ENCODE peak calls at places on chromosomes 12 and 14, in six cellular contexts. One of them, this sample, is unnamed.

GRCh38 chr12:67541625-67541991 is 106.9 kb upstream of the DYRK2 start:
- DNase-seq in H9: no peak
- DNase-seq in tibial artery: no peak
- DNase-seq in tibial nerve: no peak
- DNase-seq in uterus: no peak
- DNase-seq in pancreas: no peak
- DNase-seq in this sample: no peak

GRCh38 chr12:132187646-132188450 is 43.6 kb downstream of the NOC4L start:
- DNase-seq in uterus: no peak
- DNase-seq in H9: no peak
- DNase-seq in tibial nerve: no peak
- DNase-seq in tibial artery: no peak
- DNase-seq in pancreas: no peak
- DNase-seq in this sample: no peak

GRCh38 chr14:53956427-53957201 is at the start of gene BMP4:
- DNase-seq in H9: peak; percentile 95
- DNase-seq in pancreas: peak; percentile 58
- DNase-seq in tibial nerve: peak; percentile 62
- DNase-seq in tibial artery: peak; percentile 88
- DNase-seq in uterus: peak; percentile 83
- DNase-seq in this sample: no peak

GRCh38 chr14:99271288-99271941 is 582 bp downstream of the BCL11B start:
- DNase-seq in tibial nerve: no peak
- DNase-seq in pancreas: no peak
- DNase-seq in tibial artery: no peak
- DNase-seq in uterus: no peak
- DNase-seq in H9: no peak
- DNase-seq in this sample: no peak

GRCh38 chr14:91219505-91220389 is 24.8 kb downstream of the GPR68 start:
- DNase-seq in tibial nerve: no peak
- DNase-seq in H9: no peak
- DNase-seq in tibial artery: no peak
- DNase-seq in pancreas: no peak
- DNase-seq in uterus: no peak
- DNase-seq in this sample: no peak

GRCh38 chr12:111359231-111359913 is 9.5 kb downstream of the PHETA1 start:
- DNase-seq in H9: no peak
- DNase-seq in tibial nerve: no peak
- DNase-seq in pancreas: no peak
- DNase-seq in uterus: no peak
- DNase-seq in tibial artery: peak; percentile 36
- DNase-seq in this sample: no peak

GRCh38 chr12:47904647-47905312 is at the start of gene VDR:
- DNase-seq in uterus: peak; percentile 71
- DNase-seq in pancreas: peak; percentile 83
- DNase-seq in tibial artery: peak; percentile 70
- DNase-seq in H9: peak; percentile 99
- DNase-seq in tibial nerve: peak; percentile 53
- DNase-seq in this sample: no peak

GRCh38 chr14:99280041-99280731 is 8.2 kb upstream of the BCL11B start:
- DNase-seq in pancreas: no peak
- DNase-seq in tibial artery: no peak
- DNase-seq in tibial nerve: no peak
- DNase-seq in H9: no peak
- DNase-seq in uterus: no peak
- DNase-seq in this sample: no peak

GRCh38 chr14:54182419-54183040 is 214.3 kb upstream of the CDKN3 start:
- DNase-seq in tibial nerve: no peak
- DNase-seq in pancreas: no peak
- DNase-seq in uterus: no peak
- DNase-seq in H9: no peak
- DNase-seq in tibial artery: no peak
- DNase-seq in this sample: no peak

GRCh38 chr14:69554500-69554899 is 20.2 kb downstream of the CCDC177 start:
- DNase-seq in tibial nerve: no peak
- DNase-seq in H9: no peak
- DNase-seq in tibial artery: peak; percentile 29
- DNase-seq in pancreas: no peak
- DNase-seq in uterus: no peak
- DNase-seq in this sample: no peak

GRCh38 chr12:84619053-84619452 is 293.5 kb downstream of the SLC6A15 start:
- DNase-seq in H9: no peak
- DNase-seq in tibial artery: no peak
- DNase-seq in tibial nerve: no peak
- DNase-seq in uterus: no peak
- DNase-seq in pancreas: no peak
- DNase-seq in this sample: no peak

GRCh38 chr14:89730692-89731091 is 223.8 kb downstream of the EFCAB11 start:
- DNase-seq in tibial nerve: no peak
- DNase-seq in H9: no peak
- DNase-seq in uterus: no peak
- DNase-seq in pancreas: no peak
- DNase-seq in tibial artery: no peak
- DNase-seq in this sample: no peak

GRCh38 chr14:54567224-54567633 is 301 bp downstream of the SAMD4A start:
- DNase-seq in tibial artery: peak; percentile 34
- DNase-seq in uterus: peak; percentile 51
- DNase-seq in pancreas: no peak
- DNase-seq in H9: peak; percentile 62
- DNase-seq in tibial nerve: peak; percentile 14
- DNase-seq in this sample: no peak

GRCh38 chr12:91126516-91126915 is 15.2 kb upstream of the LUM start:
- DNase-seq in tibial artery: no peak
- DNase-seq in pancreas: no peak
- DNase-seq in H9: no peak
- DNase-seq in uterus: peak; percentile 62
- DNase-seq in tibial nerve: no peak
- DNase-seq in this sample: no peak

GRCh38 chr14:57837267-57837666 is 28.6 kb downstream of the SLC35F4 start:
- DNase-seq in tibial nerve: no peak
- DNase-seq in H9: no peak
- DNase-seq in uterus: no peak
- DNase-seq in pancreas: no peak
- DNase-seq in tibial artery: no peak
- DNase-seq in this sample: no peak

GRCh38 chr12:72535591-72535990 is 263.4 kb downstream of the TRHDE start:
- DNase-seq in uterus: no peak
- DNase-seq in pancreas: no peak
- DNase-seq in H9: no peak
- DNase-seq in tibial artery: no peak
- DNase-seq in tibial nerve: no peak
- DNase-seq in this sample: no peak

GRCh38 chr14:35341454-35342159 is 49.4 kb downstream of the PSMA6 start:
- DNase-seq in uterus: peak; percentile 95
- DNase-seq in tibial artery: peak; percentile 99
- DNase-seq in H9: peak; percentile 85
- DNase-seq in tibial nerve: peak; percentile 92
- DNase-seq in pancreas: peak; percentile 98
- DNase-seq in this sample: peak; percentile 72

GRCh38 chr12:122944588-122944987 is 21.7 kb downstream of the ABCB9 start:
- DNase-seq in uterus: no peak
- DNase-seq in tibial artery: no peak
- DNase-seq in pancreas: peak; percentile 47
- DNase-seq in H9: no peak
- DNase-seq in tibial nerve: no peak
- DNase-seq in this sample: peak; percentile 57

GRCh38 chr12:27192118-27192802 is 51.8 kb upstream of the STK38L start:
- DNase-seq in H9: no peak
- DNase-seq in tibial artery: no peak
- DNase-seq in pancreas: no peak
- DNase-seq in uterus: no peak
- DNase-seq in tibial nerve: no peak
- DNase-seq in this sample: no peak

GRCh38 chr12:12701457-12701856 is 5.5 kb upstream of the GPR19 start:
- DNase-seq in H9: peak; percentile 77
- DNase-seq in uterus: no peak
- DNase-seq in pancreas: no peak
- DNase-seq in tibial nerve: no peak
- DNase-seq in tibial artery: no peak
- DNase-seq in this sample: no peak

GRCh38 chr12:89179245-89179644 is 173.1 kb downstream of the DUSP6 start:
- DNase-seq in tibial nerve: no peak
- DNase-seq in pancreas: no peak
- DNase-seq in uterus: no peak
- DNase-seq in tibial artery: no peak
- DNase-seq in H9: no peak
- DNase-seq in this sample: no peak

GRCh38 chr12:89183985-89184435 is 168.3 kb downstream of the DUSP6 start:
- DNase-seq in pancreas: no peak
- DNase-seq in uterus: peak; percentile 31
- DNase-seq in tibial artery: peak; percentile 80
- DNase-seq in H9: no peak
- DNase-seq in tibial nerve: peak; percentile 62
- DNase-seq in this sample: no peak

GRCh38 chr12:89179983-89180382 is 172.3 kb downstream of the DUSP6 start:
- DNase-seq in tibial nerve: peak; percentile 95
- DNase-seq in pancreas: peak; percentile 32
- DNase-seq in uterus: peak; percentile 71
- DNase-seq in tibial artery: peak; percentile 70
- DNase-seq in H9: no peak
- DNase-seq in this sample: peak; percentile 96

GRCh38 chr12:89180496-89180895 is 171.8 kb downstream of the DUSP6 start:
- DNase-seq in tibial artery: no peak
- DNase-seq in H9: no peak
- DNase-seq in tibial nerve: no peak
- DNase-seq in pancreas: no peak
- DNase-seq in uterus: no peak
- DNase-seq in this sample: no peak

DNA sequence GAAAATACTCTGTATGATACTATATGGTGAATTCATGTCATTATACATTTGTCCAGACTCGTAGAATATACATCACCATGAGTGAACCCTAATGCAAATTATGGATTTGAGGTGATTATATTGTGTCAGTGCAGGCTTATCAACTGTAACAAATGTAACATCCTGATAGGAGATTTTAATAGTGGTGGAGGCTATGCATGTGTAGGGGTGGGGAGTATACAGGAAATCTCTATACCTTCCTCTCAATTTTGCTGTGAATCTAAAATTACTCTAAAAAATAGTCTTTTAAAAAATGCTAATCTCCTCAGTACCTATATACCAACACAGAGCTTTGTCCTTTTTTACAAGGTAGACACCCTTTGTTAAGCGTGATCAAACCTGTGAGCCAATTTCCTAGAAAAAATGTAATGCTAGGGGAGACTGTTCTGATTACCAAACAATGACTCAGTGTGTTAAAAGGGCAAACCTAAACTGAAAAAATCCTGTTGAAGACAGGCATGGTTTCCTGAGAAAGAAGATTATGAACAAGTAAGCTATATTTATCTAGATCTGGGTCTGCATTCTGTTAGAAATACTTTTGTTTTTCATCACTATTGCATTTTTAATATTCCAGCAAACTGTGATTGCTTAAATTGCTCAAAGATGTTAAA is 170.9 kb downstream of the DUSP6 start:
- DNase-seq in H9: no peak
- DNase-seq in tibial nerve: no peak
- DNase-seq in pancreas: no peak
- DNase-seq in tibial artery: no peak
- DNase-seq in uterus: no peak
- DNase-seq in this sample: peak; percentile 50
- H3K27ac ChIP-seq in H9: no peak overlapping the region
- H3K27ac ChIP-seq in tibial nerve: no peak overlapping the region
- H3K27ac ChIP-seq in pancreas: no peak overlapping the region
- H3K27ac ChIP-seq in tibial artery: no peak overlapping the region
- H3K27ac ChIP-seq in uterus: no peak overlapping the region
- H3K27ac ChIP-seq in this sample: peak overlapping the region; percentile 9

GRCh38 chr14:104388631-104389325 is 190.8 kb upstream of the C14orf180 start:
- DNase-seq in tibial nerve: no peak
- DNase-seq in uterus: no peak
- DNase-seq in pancreas: no peak
- DNase-seq in H9: peak; percentile 14
- DNase-seq in tibial artery: peak; percentile 14
- DNase-seq in this sample: no peak
- H3K27ac ChIP-seq in tibial nerve: no peak overlapping the region
- H3K27ac ChIP-seq in uterus: no peak overlapping the region
- H3K27ac ChIP-seq in pancreas: no peak overlapping the region
- H3K27ac ChIP-seq in H9: no peak overlapping the region
- H3K27ac ChIP-seq in tibial artery: no peak overlapping the region
- H3K27ac ChIP-seq in this sample: no peak overlapping the region

DNA sequence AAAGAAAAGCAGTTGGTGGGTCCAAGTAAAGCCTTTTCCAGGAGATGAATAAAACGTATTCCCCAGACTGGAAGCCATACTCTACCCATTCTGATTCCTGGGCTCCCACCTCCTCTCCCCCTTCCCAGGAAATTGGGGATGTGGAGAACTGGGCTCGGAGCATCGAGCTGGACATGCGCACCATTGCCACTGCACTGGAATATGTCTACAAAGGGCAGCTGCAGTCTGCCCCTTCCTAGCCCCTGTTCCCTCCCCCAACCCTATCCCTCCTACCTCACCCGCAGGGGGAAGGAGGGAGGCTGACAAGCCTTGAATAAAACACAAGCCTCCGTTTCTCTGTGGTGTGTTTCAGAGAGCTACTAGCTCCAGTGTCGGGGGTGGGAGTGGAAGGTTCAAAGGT is 822 bp upstream of the RDH5 start:
- DNase-seq in uterus: no peak
- DNase-seq in H9: no peak
- DNase-seq in tibial artery: no peak
- DNase-seq in tibial nerve: no peak
- DNase-seq in pancreas: no peak
- DNase-seq in this sample: no peak
- H3K27ac ChIP-seq in uterus: peak overlapping the region; percentile 95
- H3K27ac ChIP-seq in H9: no peak overlapping the region
- H3K27ac ChIP-seq in tibial artery: peak overlapping the region; percentile 96
- H3K27ac ChIP-seq in tibial nerve: peak overlapping the region; percentile 94
- H3K27ac ChIP-seq in pancreas: peak overlapping the region; percentile 22
- H3K27ac ChIP-seq in this sample: no peak overlapping the region

DNA sequence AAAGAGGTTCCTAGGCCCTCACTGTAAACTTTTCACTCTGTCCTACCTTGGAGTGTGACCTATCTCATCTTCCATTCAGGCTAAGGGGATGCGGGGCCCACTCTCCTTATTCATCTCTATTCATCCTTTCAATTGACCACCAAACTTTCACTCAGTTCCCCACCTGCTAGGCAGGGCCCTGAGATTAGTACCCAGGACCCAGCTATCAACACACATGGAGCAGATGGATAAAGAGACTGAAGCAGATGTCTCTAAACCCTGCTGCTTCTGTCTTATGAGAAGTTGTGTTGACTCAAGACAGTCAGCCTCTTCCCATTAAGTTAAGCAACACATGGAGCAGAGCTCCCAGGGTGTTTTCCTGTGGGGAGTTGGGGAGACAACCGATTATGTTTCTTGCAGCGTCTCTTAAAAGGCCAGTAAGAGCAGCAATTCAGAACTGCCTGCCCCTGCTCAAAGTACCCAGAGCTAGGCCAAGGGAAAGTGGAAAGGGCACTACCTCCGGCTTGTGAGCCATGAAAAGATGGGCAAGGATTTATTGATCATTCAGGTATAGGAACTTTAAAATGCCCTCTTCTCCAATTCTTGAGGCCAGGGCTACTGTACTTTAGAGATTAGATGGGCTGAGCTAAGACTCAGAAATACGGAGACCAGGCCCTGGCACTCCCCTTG is 10.7 kb downstream of the KRT76 start:
- DNase-seq in tibial artery: no peak
- DNase-seq in tibial nerve: no peak
- DNase-seq in pancreas: no peak
- DNase-seq in H9: no peak
- DNase-seq in uterus: no peak
- DNase-seq in this sample: no peak
- H3K27ac ChIP-seq in tibial artery: no peak overlapping the region
- H3K27ac ChIP-seq in tibial nerve: no peak overlapping the region
- H3K27ac ChIP-seq in pancreas: no peak overlapping the region
- H3K27ac ChIP-seq in H9: no peak overlapping the region
- H3K27ac ChIP-seq in uterus: no peak overlapping the region
- H3K27ac ChIP-seq in this sample: no peak overlapping the region

This sample was measured in epithelial cell of prostate.